ENCODE peak calls at places on chromosomes 16 and 17, in five cellular contexts. Q is IMR-90, A is esophagus squamous epithelium, T is NB4, I is upper lobe of left lung. Y is an unnamed sample.

GRCh38 chr17:21176996-21177395 is 37.0 kb downstream of the TMEM11 start:
- DNase-seq in Q (no peak), A (no peak), I (no peak), T (no peak), Y (peak)

GRCh38 chr17:40560592-40561293 is 4.5 kb downstream of the CCR7 start:
- DNase-seq in T (peak), I (no peak), A (no peak), Q (peak), Y (no peak)

GRCh38 chr16:84785843-84786538 is 33.8 kb upstream of the CRISPLD2 start:
- DNase-seq in Q (peak), A (no peak), T (no peak), I (no peak), Y (no peak)

GRCh38 chr16:47574091-47575054 is 113.2 kb downstream of the PHKB start:
- DNase-seq in T (peak), Q (peak), I (no peak), A (no peak), Y (no peak)

GRCh38 chr17:11885051-11885450 is 112.2 kb downstream of the ZNF18 start:
- DNase-seq in I (no peak), T (no peak), Q (no peak), A (no peak), Y (no peak)

GRCh38 chr16:89446136-89446974 is 44.0 kb downstream of the ANKRD11 start:
- DNase-seq in T (peak), Q (no peak), A (no peak), I (no peak), Y (no peak)

GRCh38 chr16:85473909-85474640 is 139.0 kb upstream of the GSE1 start:
- DNase-seq in A (no peak), Q (no peak), I (no peak), T (no peak), Y (no peak)

GRCh38 chr16:23941963-23942564 is 106.3 kb downstream of the PRKCB start:
- DNase-seq in Q (no peak), A (no peak), I (no peak), T (no peak), Y (no peak)

GRCh38 chr16:67190448-67191399 is 788 bp upstream of the EXOC3L1 start:
- DNase-seq in A (no peak), Q (peak), T (no peak), I (no peak), Y (no peak)

GRCh38 chr17:29180788-29181160 is 576 bp upstream of the MYO18A start:
- DNase-seq in Q (no peak), T (no peak), I (no peak), A (no peak), Y (no peak)

GRCh38 chr17:29179232-29180036 is 764 bp downstream of the MYO18A start:
- DNase-seq in A (no peak), I (peak), Q (no peak), T (no peak), Y (no peak)

GRCh38 chr17:29181226-29181625 is 1.0 kb upstream of the MYO18A start:
- DNase-seq in T (no peak), I (no peak), Q (no peak), A (no peak), Y (no peak)

GRCh38 chr17:29178750-29179231 is 1.4 kb downstream of the MYO18A start:
- DNase-seq in A (no peak), Q (no peak), I (peak), T (no peak), Y (no peak)

GRCh38 chr17:29180051-29180787 is at the start of gene MYO18A:
- DNase-seq in A (no peak), T (peak), Q (peak), I (peak), Y (no peak)
- TF ChIP-seq POLR2A in A (no peak), T (no peak), Q (no peak), I (no peak), Y (no peak)

GRCh38 chr17:54745239-54745638 is 155.4 kb upstream of the TOM1L1 start:
- DNase-seq in Q (no peak), A (no peak), T (no peak), I (no peak), Y (no peak)
- H3K4me3 ChIP-seq in Q (no peak), A (no peak), T (no peak), I (no peak), Y (no peak)

GRCh38 chr16:50271148-50272041 is 5.0 kb downstream of the ADCY7 start:
- DNase-seq in I (no peak), Q (no peak), A (no peak), T (no peak), Y (no peak)
- TF ChIP-seq POLR2A in I (no peak), Q (no peak), A (no peak), T (no peak), Y (no peak)

DNA sequence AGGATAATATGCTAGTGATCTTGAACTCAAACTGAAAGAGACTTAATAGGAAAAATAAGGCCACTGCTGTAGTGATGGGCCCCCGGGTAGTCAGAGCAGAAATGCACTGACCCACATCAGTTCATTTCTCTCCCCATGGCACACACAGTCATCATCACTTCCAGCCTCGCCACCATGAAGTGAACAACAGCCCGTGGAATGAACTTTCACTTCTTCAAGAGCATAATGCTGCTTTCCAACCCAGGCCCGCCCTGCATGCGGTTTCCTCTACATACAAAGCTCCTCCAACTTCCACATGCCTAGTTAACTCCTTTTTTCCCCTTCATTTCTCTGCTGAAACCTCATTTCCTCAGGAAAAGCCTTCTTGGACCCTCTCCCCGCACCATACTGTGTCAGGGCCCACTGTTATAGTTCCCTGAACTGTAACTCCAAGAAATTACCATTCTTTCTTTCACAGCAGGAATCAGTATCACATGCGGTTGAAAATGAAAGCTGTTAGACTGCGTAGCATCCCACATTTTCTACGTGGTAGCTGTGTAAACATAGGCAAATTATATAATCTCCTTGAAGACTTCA is 65.8 kb upstream of the SMIM36 start:
- DNase-seq in T (peak), A (no peak), I (peak), Q (peak), Y (no peak)
- H3K4me3 ChIP-seq in T (peak), A (peak), I (no peak), Q (peak), Y (peak)

GRCh38 chr17:20073056-20073979 is 64.2 kb downstream of the SPECC1 start:
- DNase-seq in A (no peak), T (peak), I (peak), Q (peak), Y (no peak)
- TF ChIP-seq POLR2A in A (peak), T (peak), I (no peak), Q (no peak), Y (no peak)